ENCODE peak calls at places on chromosomes 7 and 10, in seven cellular contexts. B is OCI-LY7, X is BJ, P is HCT116, F is MM.1S, K is cardiac muscle cell, U is tibial artery. V is an unnamed sample. For H3K36me3, the result is how much of the 10 kb centered on the place peaks cover.

GRCh38 chr7:28298870-28299484 is 113.3 kb upstream of the CREB5 start:
- DNase-seq in X (no peak), F (no peak), P (peak), B (peak), K (peak), U (no peak), V (peak)

GRCh38 chr10:69681436-69681835 is 51.4 kb downstream of the FAM241B start:
- DNase-seq in K (no peak), X (no peak), U (peak), P (no peak), F (no peak), B (no peak), V (no peak)

GRCh38 chr10:104906112-104906511 is 265.0 kb downstream of the SORCS3 start:
- DNase-seq in F (no peak), K (no peak), B (no peak), X (no peak), P (no peak), U (no peak), V (no peak)

GRCh38 chr10:71494980-71495381 is 98.3 kb downstream of the CDH23 start:
- DNase-seq in B (peak), P (no peak), K (no peak), F (no peak), X (no peak), U (no peak), V (no peak)

GRCh38 chr10:59057350-59057749 is 119.1 kb upstream of the PHYHIPL start:
- DNase-seq in B (no peak), U (no peak), F (no peak), P (no peak), K (peak), X (no peak), V (no peak)

GRCh38 chr10:71970331-71970730 is 6.1 kb downstream of the CHST3 start:
- DNase-seq in U (no peak), P (no peak), X (no peak), B (no peak), F (no peak), K (no peak), V (no peak)

GRCh38 chr7:78530351-78530750 is 731.8 kb downstream of the PHTF2 start:
- DNase-seq in B (no peak), U (no peak), F (no peak), P (no peak), K (peak), X (peak), V (peak)

GRCh38 chr7:30164567-30164966 is 29.8 kb downstream of the MTURN start:
- DNase-seq in F (peak), U (no peak), B (peak), X (no peak), P (peak), K (peak), V (peak)

GRCh38 chr7:105723582-105723981 is 142.3 kb upstream of the EFCAB10 start:
- DNase-seq in F (no peak), K (no peak), B (no peak), U (no peak), P (no peak), X (no peak), V (no peak)

GRCh38 chr10:69385454-69386350 is 31.0 kb downstream of the TACR2 start:
- DNase-seq in P (no peak), X (no peak), F (no peak), U (no peak), K (no peak), B (no peak), V (peak)

DNA sequence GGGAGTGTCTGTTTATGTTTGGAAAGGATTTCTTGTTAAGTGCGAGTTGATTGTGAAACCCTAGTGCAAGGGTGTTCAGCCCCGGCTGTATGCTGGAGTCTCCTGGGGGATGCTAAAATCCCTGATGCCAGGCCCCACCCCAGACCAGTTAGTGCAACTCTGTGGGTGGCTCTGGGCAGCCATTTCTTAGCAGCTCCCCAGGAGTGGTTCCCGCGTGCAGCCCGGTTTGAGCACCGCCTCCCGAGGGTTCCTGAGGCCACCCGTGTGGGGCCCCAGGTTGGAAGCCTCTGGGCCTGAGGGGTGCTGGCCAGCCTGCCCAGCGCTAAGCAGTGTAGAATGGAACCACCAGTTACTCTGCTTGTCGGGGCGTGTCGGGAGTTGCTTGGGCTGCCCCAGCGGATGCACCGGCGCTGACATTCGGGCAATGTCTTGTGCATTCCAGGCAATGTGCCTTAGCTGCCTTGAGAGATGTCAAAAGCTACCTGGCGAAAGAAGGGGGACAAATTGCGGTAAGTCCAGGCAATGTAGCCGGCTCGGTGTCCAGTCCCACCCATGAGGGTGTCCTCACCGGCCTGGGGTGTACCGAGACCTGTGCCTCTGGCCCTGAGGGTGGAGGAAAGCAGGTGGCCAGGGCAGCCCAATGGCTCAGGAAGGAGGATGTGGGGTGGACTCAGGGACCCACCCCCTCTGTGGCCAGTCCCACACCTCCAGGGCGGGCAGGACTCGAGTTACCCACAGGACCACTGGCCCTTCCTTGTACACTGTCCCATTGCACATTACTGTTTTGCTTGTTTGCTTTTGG is 13.2 kb downstream of the PFKFB3 start:
- DNase-seq in U (no peak), K (no peak), X (no peak), B (no peak), F (no peak), P (no peak), V (no peak)
- H3K36me3 ChIP-seq in U (half or more), K (half or more), X (half or more), B (half or more), F (under half), P (under half), V (half or more)

GRCh38 chr10:87826653-87827052 is 8.6 kb upstream of the ATAD1 start:
- DNase-seq in U (no peak), X (no peak), F (no peak), B (no peak), K (no peak), P (no peak), V (no peak)
- H3K4me3 ChIP-seq in U (no peak), X (no peak), F (no peak), B (no peak), K (no peak), P (no peak), V (no peak)

DNA sequence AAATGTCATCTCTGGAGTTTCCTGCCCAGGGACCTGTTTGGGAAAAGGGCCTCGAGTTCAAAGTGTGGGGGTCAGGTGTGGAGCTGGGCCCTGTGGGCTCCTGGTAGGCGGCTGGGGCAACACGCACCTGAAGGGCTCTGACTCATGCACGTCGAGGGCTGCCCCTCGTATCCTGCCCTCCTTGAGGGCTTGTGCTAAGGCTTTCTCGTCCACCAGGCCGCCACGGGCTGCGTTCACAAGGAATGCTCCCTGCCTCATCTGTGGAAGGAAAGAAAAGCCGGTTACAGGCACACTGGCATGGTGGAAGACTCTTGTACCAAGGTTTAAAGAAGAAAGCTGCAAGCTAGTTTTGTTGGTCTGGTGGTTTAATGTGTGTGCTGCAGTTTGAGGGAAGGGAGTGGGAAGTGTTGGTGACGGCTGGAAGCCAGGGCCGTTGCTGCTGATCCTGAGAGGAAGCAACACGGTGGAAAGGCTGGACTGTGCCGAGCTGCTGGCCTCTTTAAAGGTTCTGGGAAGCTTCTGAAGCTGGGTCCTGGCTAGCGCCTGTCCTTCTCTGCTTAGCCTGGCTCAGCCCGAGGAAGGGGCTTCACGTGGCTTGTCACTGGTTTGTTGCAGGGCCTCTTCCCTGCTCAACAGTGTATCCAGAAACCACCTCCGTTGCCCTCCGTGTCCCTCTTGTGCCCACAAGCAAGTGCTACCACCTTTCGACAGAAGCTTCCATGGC is 52.0 kb downstream of the ZRANB1 start:
- DNase-seq in P (no peak), K (no peak), F (no peak), X (no peak), U (peak), B (no peak), V (no peak)
- H3K36me3 ChIP-seq in P (half or more), K (under half), F (under half), X (half or more), U (half or more), B (under half), V (under half)

DNA sequence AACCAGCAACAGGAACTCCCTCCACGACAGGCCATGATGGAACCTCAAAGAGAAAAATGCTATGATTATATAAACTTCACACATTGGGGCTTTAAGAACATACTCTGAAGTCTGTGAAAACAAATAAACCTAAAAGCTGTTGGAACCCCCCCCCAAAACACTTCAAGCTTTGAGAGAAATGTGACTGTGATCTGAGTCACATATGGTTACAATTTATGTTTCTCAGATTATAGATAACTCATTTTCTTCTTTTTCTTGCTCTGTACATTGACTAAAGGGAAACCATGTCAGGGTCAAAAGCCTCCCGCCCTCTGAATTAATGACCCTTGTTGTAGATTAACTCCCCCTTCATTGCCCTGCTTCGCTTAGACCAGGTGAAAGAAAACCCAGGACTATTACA is 15.8 kb downstream of the VOPP1 start:
- DNase-seq in P (no peak), F (peak), X (no peak), U (no peak), B (no peak), K (no peak), V (no peak)
- H3K4me3 ChIP-seq in P (no peak), F (peak), X (no peak), U (no peak), B (peak), K (no peak), V (no peak)

GRCh38 chr7:22231806-22232205 is 125.1 kb downstream of the RAPGEF5 start:
- DNase-seq in K (no peak), P (no peak), B (no peak), F (no peak), X (no peak), U (no peak), V (peak)

GRCh38 chr7:22238354-22239311 is 118.3 kb downstream of the RAPGEF5 start:
- DNase-seq in P (no peak), X (no peak), K (no peak), U (no peak), F (no peak), B (no peak), V (peak)

GRCh38 chr7:22234247-22234646 is 122.7 kb downstream of the RAPGEF5 start:
- DNase-seq in K (peak), B (no peak), U (no peak), F (no peak), X (no peak), P (no peak), V (no peak)

GRCh38 chr7:22231141-22231540 is 125.8 kb downstream of the RAPGEF5 start:
- DNase-seq in X (no peak), P (no peak), F (no peak), B (no peak), U (no peak), K (no peak), V (no peak)

DNA sequence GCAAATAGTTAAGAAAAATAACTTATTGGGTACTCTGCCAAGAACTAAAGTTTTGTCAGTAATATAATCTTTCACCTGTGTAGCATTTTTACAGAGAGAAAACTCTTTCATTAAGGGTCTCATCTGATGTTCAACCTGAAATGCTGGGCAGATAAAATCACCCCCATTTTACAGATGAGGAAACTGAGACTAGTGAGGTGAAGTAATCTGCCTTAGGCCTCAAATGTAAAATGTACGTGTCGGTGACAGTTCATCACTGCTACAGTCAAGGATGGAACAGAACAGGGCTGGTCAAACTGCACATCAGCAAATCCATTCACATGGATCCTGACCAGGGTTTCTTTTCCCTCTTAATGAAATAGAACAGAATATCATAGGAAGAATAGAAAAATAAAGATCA is 121.8 kb downstream of the RAPGEF5 start:
- DNase-seq in K (no peak), U (no peak), P (no peak), B (no peak), X (no peak), F (no peak), V (no peak)
- H3K36me3 ChIP-seq in K (under half), U (under half), P (under half), B (half or more), X (under half), F (under half), V (under half)

GRCh38 chr7:7565746-7566650 is 686 bp upstream of the MIOS start:
- DNase-seq in U (no peak), K (no peak), X (no peak), P (peak), F (no peak), B (peak), V (peak)
- H3K4me3 ChIP-seq in U (peak), K (peak), X (peak), P (peak), F (peak), B (peak), V (peak)

GRCh38 chr10:133006806-133007205 is 64.4 kb upstream of the CFAP46 start:
- DNase-seq in K (no peak), B (no peak), F (no peak), X (no peak), U (no peak), P (no peak), V (no peak)
- H3K36me3 ChIP-seq in K (under half), B (under half), F (under half), X (under half), U (under half), P (under half), V (under half)

GRCh38 chr7:74028321-74028812 is 394 bp downstream of the ELN start:
- DNase-seq in B (no peak), F (no peak), U (no peak), P (no peak), X (no peak), K (no peak), V (no peak)
- H3K4me3 ChIP-seq in B (no peak), F (no peak), U (peak), P (no peak), X (peak), K (no peak), V (no peak)

DNA sequence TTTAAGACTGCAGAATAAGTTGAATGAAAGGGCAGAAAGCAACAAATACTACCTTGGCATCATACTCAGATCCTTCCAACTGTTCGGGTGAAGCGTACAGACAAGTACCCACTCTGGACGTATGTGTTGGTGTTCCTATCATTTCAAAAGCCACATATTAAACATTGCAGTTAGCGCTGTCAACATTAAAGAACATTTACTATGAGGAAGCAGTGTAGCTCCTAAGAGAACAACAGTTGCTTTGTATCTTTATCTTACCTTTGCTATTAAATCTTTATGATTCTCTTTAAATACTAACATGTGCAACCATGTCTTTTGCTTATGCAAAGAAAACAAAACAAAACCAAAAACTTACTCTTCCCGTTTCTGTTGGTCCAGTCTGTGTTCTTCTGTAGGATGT is 2.6 kb upstream of the ANKRD61 start:
- DNase-seq in U (no peak), B (no peak), X (no peak), F (no peak), K (no peak), P (no peak), V (no peak)
- H3K36me3 ChIP-seq in U (half or more), B (half or more), X (under half), F (under half), K (half or more), P (half or more), V (under half)

GRCh38 chr7:8060241-8060640 is 91.6 kb downstream of the GLCCI1 start:
- DNase-seq in P (no peak), F (no peak), X (no peak), K (no peak), U (no peak), B (no peak), V (no peak)

GRCh38 chr7:8068892-8069686 is 100.5 kb downstream of the GLCCI1 start:
- DNase-seq in K (no peak), U (no peak), B (no peak), F (no peak), P (no peak), X (no peak), V (no peak)

GRCh38 chr7:8063706-8064297 is 95.2 kb downstream of the GLCCI1 start:
- DNase-seq in B (no peak), K (no peak), P (no peak), U (no peak), F (no peak), X (no peak), V (peak)

GRCh38 chr7:8064828-8065227 is 96.2 kb downstream of the GLCCI1 start:
- DNase-seq in X (no peak), P (no peak), U (no peak), K (no peak), B (no peak), F (no peak), V (no peak)

DNA sequence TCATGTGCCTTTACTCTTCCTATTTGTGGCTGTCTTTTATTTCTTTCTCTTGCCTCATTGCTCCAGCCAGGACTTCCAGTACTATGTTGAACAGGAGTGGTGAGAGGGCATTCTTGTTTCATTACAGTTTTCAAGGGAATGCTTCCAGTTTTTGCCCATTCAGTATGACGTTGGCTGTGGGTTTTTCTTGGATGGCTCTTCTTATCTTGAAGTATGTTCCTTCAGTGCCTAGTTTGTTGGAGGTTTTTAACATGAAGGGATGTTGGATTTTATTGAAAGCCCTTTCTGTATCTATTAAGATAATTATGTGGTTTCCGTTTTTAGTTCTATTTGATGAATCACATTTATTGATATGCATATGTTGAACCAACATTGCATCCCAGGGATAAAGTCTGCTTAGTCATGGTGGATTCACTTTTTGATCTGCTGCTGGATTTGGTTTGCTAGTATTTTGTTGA is 96.8 kb downstream of the GLCCI1 start:
- DNase-seq in X (peak), F (no peak), P (no peak), U (no peak), B (no peak), K (peak), V (no peak)
- H3K4me3 ChIP-seq in X (no peak), F (no peak), P (no peak), U (peak), B (no peak), K (no peak), V (no peak)